ENCODE peak calls at places on chromosomes 4 and X, in six cellular contexts. S, W, B, I, E and Y are unnamed samples.

GRCh38 chrX:108122748-108123147 is 31.2 kb downstream of the ATG4A start:
- DNase-seq in S (no peak), W (no peak), E (no peak), B (no peak), I (no peak), Y (no peak)

GRCh38 chrX:47748576-47748975 is 88.1 kb upstream of the ZNF81 start:
- DNase-seq in W (no peak), E (no peak), S (no peak), B (no peak), I (no peak), Y (peak; percentile 44)

GRCh38 chrX:136920001-136920400 is 39.5 kb upstream of the RBMX start:
- DNase-seq in B (no peak), E (no peak), W (no peak), I (no peak), S (no peak), Y (no peak)

GRCh38 chrX:153771686-153772607 is 7.9 kb downstream of the PLXNB3 start:
- DNase-seq in E (no peak), I (peak; percentile 60), W (no peak), B (peak; percentile 22), S (no peak), Y (no peak)

GRCh38 chr4:173334891-173335754 is 965 bp upstream of the HMGB2 start:
- DNase-seq in B (peak; percentile 92), W (peak; percentile 79), I (peak; percentile 75), E (peak; percentile 77), S (peak; percentile 87), Y (peak; percentile 78)

GRCh38 chrX:11172413-11172812 is 61.3 kb downstream of the HCCS start:
- DNase-seq in I (no peak), B (no peak), S (no peak), E (no peak), W (no peak), Y (no peak)

GRCh38 chr4:148926861-148927260 is 484.6 kb upstream of the NR3C2 start:
- DNase-seq in B (no peak), W (no peak), S (no peak), E (no peak), I (no peak), Y (no peak)

GRCh38 chrX:69021095-69021494 is 144.2 kb downstream of the PJA1 start:
- DNase-seq in W (no peak), E (no peak), S (no peak), B (no peak), I (no peak), Y (no peak)

GRCh38 chrX:10259716-10260115 is 102.9 kb downstream of the CLCN4 start:
- DNase-seq in B (no peak), E (no peak), I (no peak), S (no peak), W (no peak), Y (no peak)

GRCh38 chrX:54931107-54931506 is 10.5 kb downstream of the TRO start:
- DNase-seq in E (no peak), W (no peak), I (no peak), B (no peak), S (no peak), Y (no peak)
- TF ChIP-seq POLR2AphosphoS5 in E (no peak), W (no peak), I (no peak), B (no peak), S (no peak), Y (no peak)

GRCh38 chr4:88177981-88178632 is 19.7 kb upstream of the ABCG2 start:
- DNase-seq in S (peak; percentile 71), B (no peak), I (no peak), W (peak; percentile 84), E (no peak), Y (peak; percentile 69)

GRCh38 chr4:88179261-88179660 is 20.8 kb upstream of the ABCG2 start:
- DNase-seq in I (no peak), W (no peak), E (no peak), B (no peak), S (no peak), Y (no peak)

GRCh38 chr4:88172987-88173386 is 14.5 kb upstream of the ABCG2 start:
- DNase-seq in E (no peak), S (no peak), W (no peak), I (no peak), B (no peak), Y (no peak)

DNA sequence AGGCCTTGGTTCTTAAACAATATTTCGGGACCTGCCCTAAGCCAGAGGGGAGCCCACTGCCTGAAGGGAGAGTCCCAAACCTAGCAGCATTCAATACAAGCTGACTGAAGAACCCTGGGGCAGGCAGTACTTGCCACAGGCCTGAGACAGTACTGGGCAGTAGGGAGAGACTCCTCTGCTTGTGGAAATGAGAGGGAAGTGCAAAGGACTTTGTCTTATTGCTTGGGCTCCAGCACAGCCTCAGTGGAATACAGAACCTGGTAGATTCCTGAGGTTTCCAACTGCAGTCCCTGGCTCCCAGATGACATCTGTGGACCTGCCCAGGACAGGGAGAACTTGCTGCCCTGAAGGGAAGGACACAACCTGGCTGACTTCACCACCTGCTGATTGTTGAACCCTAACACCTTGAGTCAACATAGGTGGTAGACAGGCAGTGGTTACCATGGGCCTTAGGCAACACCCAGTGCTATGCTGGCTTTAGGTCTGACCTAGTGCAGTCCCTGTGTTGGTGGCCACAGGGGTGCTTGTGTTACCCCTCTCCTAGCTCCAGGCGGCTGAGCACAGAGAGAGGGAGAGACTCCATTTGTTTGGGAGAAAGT is 20.3 kb upstream of the ABCG2 start:
- DNase-seq in W (no peak), B (no peak), S (no peak), E (no peak), I (no peak), Y (no peak)
- H3K27ac ChIP-seq in W (no peak overlapping the region), B (no peak overlapping the region), S (peak overlapping the region; percentile 47), E (no peak overlapping the region), I (no peak overlapping the region), Y (no peak overlapping the region)

GRCh38 chr4:186151499-186151898 is 39.9 kb upstream of the CYP4V2 start:
- DNase-seq in I (no peak), S (no peak), W (no peak), B (no peak), E (no peak), Y (no peak)
- H3K9me3 ChIP-seq in I (no peaks in the 10 kb centered on the region), S (no peaks in the 10 kb centered on the region), W (no peaks in the 10 kb centered on the region), B (no peaks in the 10 kb centered on the region), E (no peaks in the 10 kb centered on the region), Y (no peaks in the 10 kb centered on the region)

GRCh38 chrX:144840616-144841015 is 406.7 kb upstream of the SPANXN1 start:
- DNase-seq in W (no peak), S (no peak), I (no peak), B (no peak), E (no peak), Y (no peak)
- TF ChIP-seq POLR2AphosphoS5 in W (no peak), S (no peak), I (no peak), B (no peak), E (no peak), Y (no peak)

GRCh38 chr4:88195666-88196365 is 37.4 kb upstream of the ABCG2 start:
- DNase-seq in S (peak; percentile 51), B (no peak), W (no peak), I (no peak), E (no peak), Y (no peak)
- H3K27ac ChIP-seq in S (no peak overlapping the region), B (no peak overlapping the region), W (no peak overlapping the region), I (no peak overlapping the region), E (no peak overlapping the region), Y (no peak overlapping the region)

GRCh38 chr4:64266263-64266662 is 143.0 kb downstream of the TECRL start:
- DNase-seq in W (no peak), E (no peak), B (no peak), I (no peak), S (no peak), Y (no peak)
- H3K9me3 ChIP-seq in W (no peaks in the 10 kb centered on the region), E (no peaks in the 10 kb centered on the region), B (no peaks in the 10 kb centered on the region), I (no peaks in the 10 kb centered on the region), S (peaks cover 5% of the 10 kb centered on the region), Y (no peaks in the 10 kb centered on the region)

DNA sequence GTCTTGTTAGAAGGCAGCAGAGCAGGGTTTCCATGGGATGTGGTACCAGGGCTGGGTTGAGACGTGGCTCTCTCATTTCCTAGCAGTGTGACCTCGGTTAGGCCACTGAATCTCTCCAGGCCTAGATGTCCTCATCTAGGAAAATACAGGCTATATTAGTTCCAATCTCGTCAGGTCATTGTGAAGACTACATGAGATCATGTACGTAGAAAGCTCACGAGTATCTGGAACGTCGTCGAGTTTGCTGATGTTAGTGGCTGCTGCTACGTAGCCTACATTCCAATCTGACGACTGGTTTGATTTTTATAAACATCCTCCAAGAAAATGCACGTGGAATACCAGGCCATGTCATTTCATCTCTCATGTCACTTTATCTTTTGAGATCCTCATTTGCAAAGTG is 278.3 kb upstream of the GATB start:
- DNase-seq in I (no peak), W (no peak), B (no peak), S (no peak), E (no peak), Y (no peak)
- TF ChIP-seq POLR2AphosphoS5 in I (no peak), W (no peak), B (no peak), S (no peak), E (no peak), Y (no peak)